ENCODE peak calls at places on chromosomes 1 and 21, in ten cellular contexts. B is GM23248; E is neuronal stem cell; Y is adrenal gland; G is CD8-positive, alpha-beta T cell; A is heart left ventricle; D is HepG2; O is lung; I is small intestine; H is HCT116. F is an unnamed sample.
A peak's percentile ranks its signal among the peaks of the same experiment; 100 is the strongest.

GRCh38 chr1:47262787-47263413 is 30.9 kb upstream of the TAL1 start:
- DNase-seq in Y (peak; percentile 73), A (peak; percentile 22), D (peak; percentile 59), E (no peak), O (peak; percentile 45), B (peak; percentile 73), H (peak; percentile 24), I (peak; percentile 50), G (peak; percentile 15), F (no peak)

GRCh38 chr1:170659404-170660035 is 4.4 kb upstream of the PRRX1 start:
- DNase-seq in G (no peak), D (no peak), I (no peak), A (no peak), E (no peak), Y (no peak), H (no peak), B (peak; percentile 58), O (no peak), F (no peak)

GRCh38 chr1:50279622-50280320 is 143.5 kb downstream of the DMRTA2 start:
- DNase-seq in I (peak; percentile 4), A (no peak), O (no peak), E (peak; percentile 61), Y (no peak), H (no peak), B (peak; percentile 38), D (peak; percentile 8), G (no peak), F (no peak)

GRCh38 chr21:37866027-37866426 is 50.2 kb downstream of the KCNJ6 start:
- DNase-seq in Y (no peak), E (no peak), B (peak; percentile 55), O (no peak), G (no peak), I (no peak), A (no peak), D (no peak), H (no peak), F (no peak)

GRCh38 chr1:235098547-235098946 is 30.1 kb downstream of the TOMM20 start:
- DNase-seq in O (no peak), D (no peak), Y (peak; percentile 35), A (no peak), I (no peak), E (no peak), G (no peak), B (no peak), H (no peak), F (peak; percentile 4)

GRCh38 chr1:117753652-117754051 is 147.8 kb downstream of the TENT5C start:
- DNase-seq in D (no peak), G (no peak), B (peak; percentile 80), A (no peak), O (no peak), Y (no peak), I (no peak), E (no peak), H (no peak), F (no peak)

GRCh38 chr1:66777846-66778245 is 23.2 kb downstream of the INSL5 start:
- DNase-seq in H (no peak), A (no peak), G (no peak), O (no peak), Y (no peak), E (no peak), D (no peak), I (no peak), B (no peak), F (no peak)

GRCh38 chr1:67716800-67717199 is 31.8 kb downstream of the GADD45A start:
- DNase-seq in Y (peak; percentile 82), B (peak; percentile 73), H (no peak), D (no peak), I (peak; percentile 86), A (no peak), G (no peak), O (no peak), E (no peak), F (no peak)

GRCh38 chr1:186498695-186499389 is 37.9 kb upstream of the PDC start:
- DNase-seq in G (no peak), B (peak; percentile 68), O (no peak), D (no peak), A (no peak), H (no peak), I (peak; percentile 49), Y (no peak), E (no peak), F (no peak)

GRCh38 chr1:6359568-6360496 is 33.7 kb downstream of the ACOT7 start:
- DNase-seq in D (peak; percentile 93), E (no peak), Y (peak; percentile 94), H (no peak), A (peak; percentile 64), G (peak; percentile 34), B (peak; percentile 65), I (peak; percentile 96), O (peak; percentile 77), F (peak; percentile 77)

GRCh38 chr1:20719871-20720620 is 2.2 kb upstream of the KIF17 start:
- DNase-seq in Y (no peak), E (no peak), I (no peak), D (no peak), G (no peak), B (no peak), O (no peak), H (no peak), A (no peak), F (no peak)

GRCh38 chr21:32826317-32827167 is 55.0 kb upstream of the PAXBP1 start:
- DNase-seq in O (no peak), B (peak; percentile 75), G (peak; percentile 7), Y (peak; percentile 70), E (no peak), D (peak; percentile 54), A (no peak), H (peak; percentile 60), I (peak; percentile 71), F (no peak)

GRCh38 chr1:226717256-226717909 is 21.7 kb downstream of the ITPKB start:
- DNase-seq in B (no peak), H (no peak), O (no peak), G (no peak), E (no peak), D (no peak), I (no peak), Y (no peak), A (no peak), F (no peak)

GRCh38 chr1:228833911-228834631 is 98.8 kb downstream of the RHOU start:
- DNase-seq in G (no peak), E (no peak), D (no peak), B (no peak), H (no peak), O (peak; percentile 16), A (no peak), Y (no peak), I (no peak), F (no peak)
- H3K4me1 ChIP-seq in G (no peaks in the 10 kb centered on the region), E (peaks cover 11% of the 10 kb centered on the region), D (peaks cover 85% of the 10 kb centered on the region), B (peaks cover 10% of the 10 kb centered on the region), H (peaks cover 50% of the 10 kb centered on the region), O (peaks cover 9% of the 10 kb centered on the region), A (peaks cover 9% of the 10 kb centered on the region), Y (peaks cover 14% of the 10 kb centered on the region), I (peaks cover 11% of the 10 kb centered on the region), F (no peaks in the 10 kb centered on the region)

GRCh38 chr1:95171270-95172245 is 54.4 kb downstream of the TLCD4 start:
- DNase-seq in B (no peak), I (no peak), O (no peak), G (no peak), A (no peak), H (no peak), Y (no peak), D (no peak), E (no peak), F (no peak)
- H3K4me1 ChIP-seq in B (no peaks in the 10 kb centered on the region), I (no peaks in the 10 kb centered on the region), O (no peaks in the 10 kb centered on the region), G (no peaks in the 10 kb centered on the region), A (peaks cover 12% of the 10 kb centered on the region), H (peaks cover 27% of the 10 kb centered on the region), Y (no peaks in the 10 kb centered on the region), D (peaks cover 11% of the 10 kb centered on the region), E (no peaks in the 10 kb centered on the region), F (no peaks in the 10 kb centered on the region)

DNA sequence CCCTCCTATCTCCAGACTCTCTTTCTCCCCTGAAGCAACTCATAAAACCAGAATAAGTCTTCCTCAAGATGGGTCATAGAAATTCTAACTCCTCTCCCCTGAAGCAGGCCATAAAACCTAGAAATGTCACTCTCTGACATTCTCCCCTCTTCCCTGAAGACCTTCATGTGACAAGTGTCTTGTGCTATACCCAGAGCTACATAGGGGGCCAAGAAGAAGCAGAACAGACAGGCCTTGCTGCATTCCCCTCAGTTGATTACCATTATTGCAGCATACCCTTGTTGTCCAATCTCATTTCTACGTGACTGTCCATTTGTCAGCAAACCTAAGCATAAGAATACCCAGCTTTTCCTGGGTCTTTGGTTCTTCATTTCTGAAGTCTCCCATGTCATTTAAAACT is 39.6 kb upstream of the ZNF326 start:
- DNase-seq in E (no peak), A (no peak), B (no peak), I (no peak), O (no peak), D (no peak), Y (no peak), H (no peak), G (no peak), F (no peak)
- H3K4me1 ChIP-seq in E (no peaks in the 10 kb centered on the region), A (no peaks in the 10 kb centered on the region), B (peaks cover 35% of the 10 kb centered on the region), I (no peaks in the 10 kb centered on the region), O (no peaks in the 10 kb centered on the region), D (peaks cover 66% of the 10 kb centered on the region), Y (no peaks in the 10 kb centered on the region), H (peaks cover 25% of the 10 kb centered on the region), G (peaks cover 17% of the 10 kb centered on the region), F (no peaks in the 10 kb centered on the region)

GRCh38 chr1:161199506-161200119 is 759 bp upstream of the ADAMTS4 start:
- DNase-seq in B (no peak), Y (no peak), I (no peak), H (no peak), G (no peak), D (no peak), A (no peak), O (no peak), E (no peak), F (no peak)

GRCh38 chr1:161198206-161198876 is 513 bp downstream of the ADAMTS4 start:
- DNase-seq in G (no peak), A (no peak), E (no peak), O (no peak), Y (no peak), B (peak; percentile 75), D (peak; percentile 56), H (no peak), I (no peak), F (no peak)

GRCh38 chr1:161197560-161198205 is 1.2 kb downstream of the ADAMTS4 start:
- DNase-seq in E (no peak), Y (no peak), B (peak; percentile 46), O (no peak), A (no peak), D (no peak), H (no peak), G (no peak), I (no peak), F (no peak)

GRCh38 chr1:161200421-161200991 is 1.7 kb upstream of the ADAMTS4 start:
- DNase-seq in H (no peak), D (peak; percentile 70), I (no peak), B (no peak), E (no peak), Y (no peak), G (no peak), O (no peak), A (no peak), F (no peak)

GRCh38 chr1:161198877-161199431 is at the start of gene ADAMTS4:
- DNase-seq in D (no peak), A (peak; percentile 82), E (no peak), O (peak; percentile 53), B (peak; percentile 91), H (no peak), I (no peak), G (no peak), Y (peak; percentile 82), F (peak; percentile 93)
- H3K4me1 ChIP-seq in D (peaks cover 68% of the 10 kb centered on the region), A (peaks cover 88% of the 10 kb centered on the region), E (peaks cover 30% of the 10 kb centered on the region), O (peaks cover 39% of the 10 kb centered on the region), B (peaks cover 57% of the 10 kb centered on the region), H (peaks cover 38% of the 10 kb centered on the region), I (peaks cover 12% of the 10 kb centered on the region), G (peaks cover 55% of the 10 kb centered on the region), Y (peaks cover 71% of the 10 kb centered on the region), F (peaks cover 79% of the 10 kb centered on the region)